ENCODE peak calls at places on chromosomes 5 and 9, in six cellular contexts. G, I, T, C, W and Q are unnamed samples. For H3K4me1, the result is how much of the 10 kb centered on the place peaks cover.

GRCh38 chr5:167413503-167413902 is 877.9 kb upstream of the WWC1 start:
- DNase-seq in G (no peak), I (no peak), T (no peak), C (no peak), W (no peak), Q (no peak)

GRCh38 chr9:6771722-6772121 is 13.9 kb downstream of the KDM4C start:
- DNase-seq in G (peak), I (no peak), T (no peak), C (no peak), W (no peak), Q (no peak)

GRCh38 chr9:96344458-96345180 is 38.9 kb downstream of the SLC35D2 start:
- DNase-seq in G (peak), I (peak), T (no peak), C (peak), W (peak), Q (peak)

GRCh38 chr5:90338712-90339372 is 70.7 kb downstream of the CETN3 start:
- DNase-seq in G (peak), I (no peak), T (no peak), C (no peak), W (no peak), Q (no peak)

GRCh38 chr9:5630038-5630507 is 1.2 kb downstream of the RIC1 start:
- DNase-seq in G (peak), I (no peak), T (no peak), C (no peak), W (no peak), Q (no peak)

GRCh38 chr5:170393235-170393634 is 4.1 kb upstream of the KCNMB1 start:
- DNase-seq in G (no peak), I (no peak), T (no peak), C (no peak), W (no peak), Q (no peak)

GRCh38 chr9:91803143-91803940 is 146.7 kb downstream of the ROR2 start:
- DNase-seq in G (no peak), I (no peak), T (no peak), C (no peak), W (no peak), Q (no peak)

GRCh38 chr9:120265791-120266190 is 314.2 kb downstream of the CDK5RAP2 start:
- DNase-seq in G (peak), I (peak), T (no peak), C (no peak), W (no peak), Q (peak)

GRCh38 chr5:6317133-6317532 is 61.2 kb downstream of the MED10 start:
- DNase-seq in G (no peak), I (no peak), T (no peak), C (no peak), W (no peak), Q (no peak)

GRCh38 chr5:19608434-19608833 is 379.6 kb downstream of the CDH18 start:
- DNase-seq in G (peak), I (no peak), T (no peak), C (no peak), W (no peak), Q (no peak)

GRCh38 chr5:76705574-76705973 is 10.4 kb upstream of the F2R start:
- DNase-seq in G (no peak), I (no peak), T (no peak), C (no peak), W (no peak), Q (no peak)

GRCh38 chr9:26677965-26678745 is 214.4 kb downstream of the CAAP1 start:
- DNase-seq in G (no peak), I (no peak), T (no peak), C (no peak), W (no peak), Q (no peak)

GRCh38 chr5:121500262-121500792 is 351.4 kb upstream of the FTMT start:
- DNase-seq in G (peak), I (no peak), T (no peak), C (no peak), W (no peak), Q (no peak)

GRCh38 chr9:21119093-21119770 is 22.4 kb downstream of the IFNW1 start:
- DNase-seq in G (no peak), I (no peak), T (no peak), C (no peak), W (no peak), Q (no peak)

GRCh38 chr5:115460476-115460875 is 84.1 kb downstream of the FEM1C start:
- DNase-seq in G (no peak), I (peak), T (peak), C (peak), W (no peak), Q (no peak)

GRCh38 chr5:134462047-134462575 is 50.4 kb upstream of the CDKN2AIPNL start:
- DNase-seq in G (no peak), I (no peak), T (no peak), C (no peak), W (no peak), Q (no peak)

GRCh38 chr5:109418752-109419352 is 9.1 kb upstream of the PJA2 start:
- DNase-seq in G (no peak), I (no peak), T (no peak), C (no peak), W (no peak), Q (no peak)

GRCh38 chr5:45113726-45114125 is 305.0 kb downstream of the MRPS30 start:
- DNase-seq in G (no peak), I (no peak), T (no peak), C (no peak), W (no peak), Q (no peak)

GRCh38 chr5:117590944-117591343 is 1016.3 kb upstream of the SEMA6A start:
- DNase-seq in G (peak), I (no peak), T (no peak), C (no peak), W (no peak), Q (no peak)

GRCh38 chr9:131036529-131037335 is 27.8 kb downstream of the LAMC3 start:
- DNase-seq in G (no peak), I (no peak), T (peak), C (no peak), W (no peak), Q (peak)

GRCh38 chr9:131035548-131035947 is 26.6 kb downstream of the LAMC3 start:
- DNase-seq in G (no peak), I (no peak), T (no peak), C (no peak), W (no peak), Q (no peak)

GRCh38 chr9:131034268-131034667 is 25.3 kb downstream of the LAMC3 start:
- DNase-seq in G (no peak), I (no peak), T (peak), C (no peak), W (no peak), Q (no peak)

GRCh38 chr9:131037336-131038255 is 28.6 kb downstream of the LAMC3 start:
- DNase-seq in G (no peak), I (no peak), T (peak), C (peak), W (no peak), Q (peak)

DNA sequence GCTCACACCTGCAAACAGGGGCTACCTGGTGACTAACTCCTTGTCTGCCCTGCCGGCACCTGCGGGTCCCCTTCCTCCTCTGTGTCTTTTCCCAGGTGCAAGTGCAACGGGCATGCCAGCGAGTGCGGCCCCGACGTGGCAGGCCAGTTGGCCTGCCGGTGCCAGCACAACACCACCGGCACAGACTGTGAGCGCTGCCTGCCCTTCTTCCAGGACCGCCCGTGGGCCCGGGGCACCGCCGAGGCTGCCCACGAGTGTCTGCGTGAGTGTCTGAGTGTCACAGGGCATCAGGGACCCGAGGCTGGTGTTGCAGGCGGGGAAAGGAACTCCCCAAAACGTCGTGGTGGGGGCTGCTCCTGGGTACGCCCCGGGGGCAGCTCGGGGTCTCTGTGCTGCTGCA is 27.1 kb downstream of the LAMC3 start:
- DNase-seq in G (no peak), I (no peak), T (peak), C (no peak), W (no peak), Q (no peak)
- H3K4me1 ChIP-seq in G (under half), I (under half), T (under half), C (under half), W (under half), Q (under half)

DNA sequence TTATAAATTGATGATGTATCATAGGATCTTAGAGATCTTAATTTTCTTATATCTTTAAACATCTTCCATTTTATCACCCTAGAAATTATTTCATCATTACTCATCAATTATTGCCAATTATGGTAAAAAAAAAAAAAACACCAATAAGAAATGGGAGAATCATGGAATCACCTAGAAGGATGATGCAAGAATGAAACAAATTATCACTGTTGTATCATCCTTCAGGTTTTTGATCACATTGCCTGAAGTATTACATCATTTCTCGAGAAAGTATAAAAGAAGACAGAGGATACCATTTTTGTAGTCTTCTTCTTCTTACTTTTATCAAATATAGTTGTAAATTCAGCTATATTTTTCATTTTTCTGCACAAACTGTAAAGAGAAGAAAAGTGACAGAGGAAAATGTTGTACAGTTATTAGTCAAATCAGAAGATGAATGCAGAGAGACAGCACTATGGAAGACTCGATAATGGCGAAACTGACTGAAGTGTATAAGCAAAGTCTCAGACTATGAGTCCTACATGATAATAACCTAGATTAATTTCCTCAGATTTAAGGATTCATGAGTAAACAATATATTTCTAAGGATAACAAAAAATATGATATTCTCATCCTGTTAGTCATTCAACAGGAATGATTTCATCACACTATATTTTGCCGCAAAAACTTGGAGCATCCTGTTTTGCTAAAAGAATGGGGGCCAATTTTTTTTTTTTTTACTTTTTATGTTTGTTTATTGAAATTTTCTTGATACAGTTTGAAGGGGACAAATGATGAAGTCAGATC is 5.9 kb upstream of the STC2 start:
- DNase-seq in G (no peak), I (no peak), T (no peak), C (no peak), W (no peak), Q (no peak)
- H3K27ac ChIP-seq in G (no peak), I (no peak), T (no peak), C (no peak), W (no peak), Q (no peak)

GRCh38 chr5:138541511-138541910 is 1.5 kb downstream of the ETF1 start:
- DNase-seq in G (no peak), I (no peak), T (no peak), C (no peak), W (no peak), Q (no peak)

GRCh38 chr5:138536665-138537315 is 6.2 kb downstream of the ETF1 start:
- DNase-seq in G (peak), I (no peak), T (no peak), C (no peak), W (no peak), Q (no peak)

GRCh38 chr5:138542120-138542955 is 698 bp downstream of the ETF1 start:
- DNase-seq in G (no peak), I (no peak), T (no peak), C (no peak), W (peak), Q (no peak)

GRCh38 chr5:138538943-138539627 is 4.0 kb downstream of the ETF1 start:
- DNase-seq in G (no peak), I (no peak), T (no peak), C (no peak), W (no peak), Q (no peak)

DNA sequence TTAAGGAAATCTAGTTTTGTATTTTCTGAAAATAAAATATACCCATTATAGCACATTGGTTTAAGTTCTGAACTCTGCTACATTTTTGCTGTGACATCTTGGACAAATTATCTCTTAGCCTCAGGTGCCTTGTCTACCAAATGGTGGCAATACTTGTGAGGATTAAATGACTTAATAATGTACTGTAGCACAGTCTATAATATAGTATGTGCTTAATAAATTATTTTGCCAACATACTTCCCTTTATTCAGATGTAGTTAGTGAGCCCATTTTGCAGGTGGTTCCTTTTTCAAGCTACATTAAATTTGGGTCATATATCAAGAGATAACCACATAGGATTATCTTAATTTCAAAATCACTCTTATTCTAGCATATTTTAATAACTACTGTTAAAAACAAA is 3.2 kb downstream of the ETF1 start:
- DNase-seq in G (no peak), I (no peak), T (no peak), C (no peak), W (no peak), Q (no peak)
- H3K4me1 ChIP-seq in G (under half), I (under half), T (half or more), C (under half), W (half or more), Q (under half)

DNA sequence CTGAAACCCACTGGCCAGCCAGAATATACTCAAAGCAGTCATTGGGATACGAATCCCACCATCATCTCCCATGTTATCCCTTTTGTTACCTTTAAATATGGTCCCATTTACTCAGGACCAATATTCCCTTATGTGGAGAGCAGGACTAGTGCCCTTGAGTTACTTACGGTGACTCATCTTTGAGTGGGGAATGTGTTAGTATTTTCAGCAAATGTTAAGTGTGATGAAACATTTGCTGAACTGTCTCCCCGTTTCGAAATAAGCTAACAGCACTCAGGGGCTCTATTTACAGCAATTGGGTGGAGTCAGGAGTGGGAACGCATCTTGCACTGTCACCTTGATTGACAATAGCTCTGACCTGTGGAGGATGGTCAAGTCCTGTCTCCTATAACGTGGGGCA is 67.4 kb downstream of the CTSL start:
- DNase-seq in G (no peak), I (no peak), T (no peak), C (no peak), W (no peak), Q (no peak)
- H3K27ac ChIP-seq in G (no peak), I (peak), T (peak), C (no peak), W (peak), Q (no peak)

DNA sequence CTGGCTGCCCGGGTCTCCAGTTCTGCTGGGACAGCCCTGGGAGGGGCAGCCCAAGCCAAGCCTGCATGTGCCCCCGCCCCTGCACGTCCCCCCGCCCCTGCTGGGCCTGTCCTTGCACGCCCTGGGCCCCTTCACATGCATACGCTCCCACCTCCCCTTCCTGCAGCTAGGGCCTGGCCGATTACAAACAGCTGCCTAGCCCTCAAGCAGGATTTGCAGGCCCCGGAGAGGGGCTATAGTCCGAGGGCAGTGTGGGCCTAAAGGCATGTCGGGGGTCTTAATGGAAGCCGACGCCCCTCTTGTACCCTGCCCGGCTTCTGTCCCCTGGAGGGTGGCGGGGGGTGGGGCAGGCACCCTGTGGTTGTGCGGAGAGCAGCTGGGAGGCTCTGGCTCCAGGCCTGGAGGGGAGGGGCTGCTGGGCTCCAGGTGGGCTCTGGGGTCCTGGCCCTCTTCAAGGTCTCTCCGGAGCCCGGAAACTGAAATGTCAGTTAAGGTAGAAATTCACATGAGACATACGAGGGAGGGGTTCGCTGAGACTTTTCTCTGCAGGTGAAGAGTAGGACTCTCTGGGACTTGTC is 16.9 kb downstream of the COL5A1 start:
- DNase-seq in G (no peak), I (no peak), T (peak), C (no peak), W (no peak), Q (no peak)
- H3K4me1 ChIP-seq in G (under half), I (under half), T (under half), C (under half), W (under half), Q (under half)

GRCh38 chr9:73153793-73154227 is 2.1 kb downstream of the ANXA1 start:
- DNase-seq in G (no peak), I (no peak), T (no peak), C (no peak), W (no peak), Q (no peak)
- H3K27ac ChIP-seq in G (no peak), I (peak), T (peak), C (peak), W (peak), Q (peak)

DNA sequence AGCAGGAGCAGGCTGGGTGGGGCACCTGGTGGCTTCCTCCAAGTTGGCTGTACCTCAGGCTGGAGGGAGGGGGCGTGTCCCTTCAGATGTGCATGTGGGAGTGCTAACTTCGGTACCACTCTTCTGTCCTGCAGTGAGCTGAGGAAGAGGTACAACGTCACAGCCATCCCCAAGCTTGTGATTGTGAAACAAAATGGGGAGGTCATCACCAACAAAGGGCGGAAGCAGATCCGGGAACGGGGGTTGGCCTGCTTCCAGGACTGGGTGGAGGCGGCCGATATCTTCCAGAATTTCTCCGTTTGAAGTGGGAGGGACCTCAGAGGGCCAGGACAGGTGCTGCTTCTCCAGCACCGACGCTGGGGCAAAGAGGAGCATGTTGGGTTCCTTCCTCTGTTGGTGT is 9.3 kb downstream of the NXNL2 start:
- DNase-seq in G (peak), I (no peak), T (no peak), C (no peak), W (no peak), Q (no peak)
- H3K4me1 ChIP-seq in G (under half), I (under half), T (under half), C (under half), W (under half), Q (under half)

GRCh38 chr5:31120642-31120948 is 72.9 kb upstream of the CDH6 start:
- DNase-seq in G (no peak), I (no peak), T (no peak), C (no peak), W (no peak), Q (no peak)
- H3K27ac ChIP-seq in G (no peak), I (no peak), T (no peak), C (no peak), W (no peak), Q (no peak)

DNA sequence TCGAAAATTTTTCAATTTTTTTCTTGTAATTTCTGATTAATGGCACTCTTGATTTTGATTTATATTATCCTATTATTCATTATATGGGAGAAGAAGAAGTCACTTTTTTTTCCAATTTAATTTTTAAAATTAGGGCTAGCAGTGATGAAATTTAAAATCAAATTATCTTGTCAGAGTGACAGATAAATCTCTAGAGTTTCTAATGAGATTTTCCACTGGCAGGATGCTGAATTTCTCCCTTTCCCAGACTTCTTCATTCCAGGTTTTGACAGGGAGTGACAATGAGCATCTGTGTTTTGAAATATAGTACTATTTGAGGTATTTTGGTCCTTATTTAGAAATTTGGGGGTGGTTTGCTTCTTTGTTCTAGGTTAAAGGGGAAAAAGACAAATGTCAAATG is 2274.1 kb downstream of the MAT2B start:
- DNase-seq in G (no peak), I (no peak), T (no peak), C (no peak), W (no peak), Q (no peak)
- H3K4me1 ChIP-seq in G (under half), I (under half), T (under half), C (under half), W (under half), Q (under half)